ENCODE peak calls at places on chromosomes 2 and 18, in ten cellular contexts. P is astrocyte, U is left ventricle myocardium inferior, M is IMR-90, W is body of pancreas, D is heart left ventricle, G is stomach, B is OCI-LY7, F is PC-3, J is mammary epithelial cell. R is an unnamed sample. For H3K9me3, the result is how much of the 10 kb centered on the place peaks cover.

GRCh38 chr2:85628658-85629057 is 12.7 kb downstream of the USP39 start:
- DNase-seq in F (no peak), P (no peak), B (no peak), J (no peak), W (no peak), D (no peak), G (no peak), U (no peak), M (no peak), R (no peak)

GRCh38 chr2:11829324-11829946 is 83.0 kb downstream of the LPIN1 start:
- DNase-seq in J (peak), W (peak), M (peak), F (peak), D (peak), B (peak), U (peak), G (peak), P (peak), R (peak)

GRCh38 chr2:172970660-172971059 is 105.0 kb upstream of the MAP3K20 start:
- DNase-seq in U (no peak), D (no peak), W (no peak), J (peak), P (no peak), M (no peak), F (no peak), G (no peak), B (no peak), R (no peak)

GRCh38 chr18:13566941-13567762 is 159.2 kb downstream of the FAM210A start:
- DNase-seq in B (peak), F (no peak), U (peak), G (no peak), M (no peak), P (no peak), D (peak), J (peak), W (no peak), R (no peak)

GRCh38 chr18:13256444-13257305 is 38.1 kb downstream of the LDLRAD4 start:
- DNase-seq in G (no peak), W (no peak), M (no peak), B (no peak), D (no peak), F (no peak), J (no peak), P (no peak), U (no peak), R (no peak)

GRCh38 chr2:109719871-109720270 is 74.2 kb upstream of the RGPD5 start:
- DNase-seq in U (no peak), M (no peak), D (no peak), W (no peak), F (no peak), J (no peak), G (peak), P (no peak), B (no peak), R (no peak)

GRCh38 chr2:231068525-231069222 is 12.0 kb downstream of the PSMD1 start:
- DNase-seq in W (no peak), M (peak), B (no peak), G (no peak), J (peak), P (peak), F (peak), D (no peak), U (no peak), R (no peak)

GRCh38 chr18:69882965-69883668 is 64.6 kb downstream of the CD226 start:
- DNase-seq in F (no peak), W (no peak), B (peak), J (no peak), G (no peak), U (no peak), P (no peak), M (no peak), D (no peak), R (no peak)

GRCh38 chr2:205865794-205866490 is 183.6 kb downstream of the NRP2 start:
- DNase-seq in D (no peak), B (no peak), W (peak), P (peak), J (peak), G (no peak), U (no peak), F (peak), M (no peak), R (no peak)

GRCh38 chr2:198490748-198491147 is 686.4 kb downstream of the PLCL1 start:
- DNase-seq in G (no peak), M (no peak), B (no peak), P (no peak), F (no peak), D (no peak), J (no peak), U (no peak), W (no peak), R (no peak)

GRCh38 chr2:75592028-75592427 is 31.3 kb upstream of the EVA1A start:
- DNase-seq in D (no peak), G (no peak), M (peak), F (peak), B (no peak), P (peak), U (no peak), J (peak), W (peak), R (no peak)

GRCh38 chr2:78465707-78466106 is 559.8 kb upstream of the REG3G start:
- DNase-seq in J (no peak), B (no peak), P (no peak), M (no peak), F (peak), W (no peak), U (no peak), D (no peak), G (no peak), R (no peak)

GRCh38 chr2:238327751-238328150 is 7.4 kb downstream of the TRAF3IP1 start:
- DNase-seq in W (no peak), M (no peak), P (no peak), F (no peak), U (no peak), G (no peak), D (no peak), B (no peak), J (no peak), R (no peak)

GRCh38 chr2:241135737-241136136 is 13.5 kb downstream of the PASK start:
- DNase-seq in G (no peak), D (no peak), U (no peak), J (no peak), F (no peak), W (peak), M (no peak), B (no peak), P (no peak), R (peak)

GRCh38 chr2:1586946-1587840 is 157.1 kb downstream of the PXDN start:
- DNase-seq in M (no peak), F (peak), B (no peak), W (no peak), P (peak), U (no peak), J (peak), D (no peak), G (no peak), R (no peak)

GRCh38 chr2:169301596-169302330 is 60.6 kb downstream of the LRP2 start:
- DNase-seq in W (no peak), G (no peak), U (no peak), F (no peak), J (no peak), B (no peak), D (no peak), P (no peak), M (no peak), R (no peak)

GRCh38 chr2:238910751-238911351 is 63.0 kb downstream of the TWIST2 start:
- DNase-seq in U (no peak), F (peak), B (no peak), G (peak), W (peak), P (no peak), M (no peak), D (peak), J (peak), R (no peak)

GRCh38 chr2:216030210-216030609 is 16.9 kb upstream of the MREG start:
- DNase-seq in U (no peak), P (no peak), F (no peak), D (no peak), G (no peak), J (no peak), B (no peak), M (no peak), W (no peak), R (no peak)

GRCh38 chr2:96927420-96928171 is 57.7 kb upstream of the SEMA4C start:
- DNase-seq in J (peak), P (peak), M (no peak), B (no peak), G (peak), D (peak), F (peak), W (peak), U (peak), R (no peak)

GRCh38 chr2:213429516-213429915 is 145.3 kb downstream of the SPAG16 start:
- DNase-seq in D (no peak), F (peak), P (peak), W (no peak), B (no peak), M (peak), U (no peak), J (peak), G (no peak), R (no peak)

GRCh38 chr2:158776236-158776635 is 18.9 kb upstream of the DAPL1 start:
- DNase-seq in B (no peak), G (no peak), J (no peak), P (no peak), W (no peak), M (no peak), F (no peak), D (no peak), U (no peak), R (no peak)

GRCh38 chr18:7778181-7778580 is 211.1 kb downstream of the PTPRM start:
- DNase-seq in P (peak), J (no peak), B (no peak), M (peak), D (no peak), F (peak), G (no peak), U (no peak), W (no peak), R (no peak)

GRCh38 chr2:36366491-36367120 is 11.0 kb downstream of the CRIM1 start:
- DNase-seq in G (no peak), U (no peak), W (no peak), P (no peak), F (peak), J (no peak), B (no peak), M (no peak), D (no peak), R (no peak)

GRCh38 chr2:167471332-167471731 is 583.1 kb downstream of the XIRP2 start:
- DNase-seq in G (no peak), F (no peak), W (no peak), J (no peak), D (no peak), U (no peak), B (no peak), P (no peak), M (no peak), R (no peak)

GRCh38 chr18:58398648-58399398 is 230.1 kb downstream of the ALPK2 start:
- DNase-seq in D (no peak), U (no peak), J (no peak), M (no peak), F (no peak), G (no peak), P (no peak), W (no peak), B (no peak), R (peak)

GRCh38 chr2:164061129-164061746 is 325.4 kb upstream of the FIGN start:
- DNase-seq in U (no peak), B (peak), W (peak), F (peak), M (peak), J (peak), D (peak), P (no peak), G (peak), R (no peak)

GRCh38 chr2:203077458-203077857 is 62.8 kb downstream of the NBEAL1 start:
- DNase-seq in F (peak), M (peak), D (no peak), U (no peak), W (no peak), B (no peak), J (no peak), G (no peak), P (peak), R (no peak)

GRCh38 chr2:121234791-121235190 is 50.2 kb downstream of the TFCP2L1 start:
- DNase-seq in M (no peak), G (no peak), D (no peak), W (no peak), U (no peak), P (no peak), B (no peak), F (no peak), J (no peak), R (no peak)

GRCh38 chr18:32469190-32469611 is 1.5 kb downstream of the GAREM1 start:
- DNase-seq in M (peak), D (peak), G (peak), F (peak), W (peak), J (peak), U (peak), P (peak), B (peak), R (peak)

GRCh38 chr2:182319556-182319955 is 107.3 kb downstream of the PDE1A start:
- DNase-seq in P (peak), B (no peak), M (no peak), U (no peak), G (no peak), F (no peak), J (no peak), W (no peak), D (no peak), R (no peak)

GRCh38 chr2:231399853-231400667 is 4.5 kb downstream of the B3GNT7 start:
- DNase-seq in J (peak), W (peak), F (peak), U (peak), G (peak), D (peak), P (no peak), M (no peak), B (no peak), R (peak)

GRCh38 chr2:101361519-101361918 is 25.8 kb downstream of the CREG2 start:
- DNase-seq in W (no peak), F (peak), P (no peak), D (no peak), J (peak), U (no peak), B (no peak), G (no peak), M (no peak), R (no peak)

GRCh38 chr2:205141381-205141780 is 540.9 kb upstream of the NRP2 start:
- DNase-seq in D (no peak), W (no peak), B (no peak), J (no peak), F (no peak), M (no peak), U (no peak), G (no peak), P (no peak), R (no peak)

GRCh38 chr2:171630812-171631626 is 56.2 kb upstream of the DYNC1I2 start:
- DNase-seq in F (no peak), G (no peak), J (no peak), D (no peak), W (no peak), M (no peak), P (peak), B (peak), U (no peak), R (no peak)
- H3K4me3 ChIP-seq in F (no peak), G (no peak), J (no peak), D (no peak), W (no peak), M (no peak), P (no peak), B (no peak), U (no peak), R (no peak)

DNA sequence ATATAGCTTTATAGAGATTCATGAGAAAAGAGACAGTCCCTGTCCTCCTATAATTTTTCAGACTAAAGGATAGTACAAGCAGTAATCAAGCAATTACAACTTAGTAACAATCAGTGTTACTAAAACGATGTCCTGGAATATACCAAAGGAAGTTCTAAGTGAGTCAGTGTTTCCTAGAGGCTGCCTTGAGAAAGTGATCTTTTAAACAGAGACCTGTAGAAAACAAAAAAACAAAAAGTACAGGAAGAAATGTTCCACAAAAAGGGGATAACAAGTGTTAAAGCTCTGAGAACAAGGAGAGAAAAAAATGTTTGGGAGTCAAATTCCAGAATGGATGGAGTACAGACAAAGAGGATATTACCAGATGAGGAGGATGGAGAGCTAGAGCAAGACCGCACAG is 556.4 kb downstream of the ERBB4 start:
- DNase-seq in F (no peak), B (no peak), D (no peak), M (peak), P (no peak), G (no peak), W (no peak), J (no peak), U (no peak), R (no peak)
- TF ChIP-seq CTCF in F (no peak), B (no peak), D (no peak), M (no peak), P (no peak), G (no peak), W (no peak), J (no peak), U (no peak), R (no peak)

DNA sequence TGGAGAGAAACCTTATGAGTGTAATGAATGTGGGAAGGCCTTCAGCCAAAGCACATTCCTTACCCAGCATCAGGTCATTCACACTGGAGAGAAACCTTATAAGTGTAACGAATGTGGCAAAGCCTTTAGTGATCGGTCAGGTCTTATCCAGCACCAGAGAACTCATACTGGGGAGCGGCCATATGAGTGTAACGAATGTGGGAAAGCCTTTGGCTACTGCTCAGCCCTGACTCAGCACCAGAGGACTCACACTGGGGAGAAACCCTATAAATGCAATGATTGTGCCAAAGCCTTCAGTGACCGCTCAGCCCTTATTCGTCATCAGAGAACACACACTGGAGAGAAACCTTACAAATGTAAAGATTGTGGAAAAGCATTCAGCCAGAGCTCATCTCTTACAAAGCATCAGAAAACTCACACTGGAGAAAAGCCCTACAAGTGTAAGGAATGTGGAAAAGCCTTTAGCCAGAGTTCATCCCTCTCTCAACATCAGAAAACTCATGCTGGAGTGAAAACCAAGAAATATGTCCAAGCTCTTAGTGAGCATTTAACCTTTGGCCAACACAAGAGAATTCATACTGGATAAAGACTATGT is 7.8 kb downstream of the ZNF892 start:
- DNase-seq in B (no peak), W (no peak), G (no peak), P (no peak), U (no peak), M (no peak), D (no peak), J (no peak), F (no peak), R (no peak)
- H3K9me3 ChIP-seq in B (half or more), W (under half), G (half or more), P (half or more), U (half or more), M (half or more), D (half or more), J (half or more), F (half or more), R (half or more)

DNA sequence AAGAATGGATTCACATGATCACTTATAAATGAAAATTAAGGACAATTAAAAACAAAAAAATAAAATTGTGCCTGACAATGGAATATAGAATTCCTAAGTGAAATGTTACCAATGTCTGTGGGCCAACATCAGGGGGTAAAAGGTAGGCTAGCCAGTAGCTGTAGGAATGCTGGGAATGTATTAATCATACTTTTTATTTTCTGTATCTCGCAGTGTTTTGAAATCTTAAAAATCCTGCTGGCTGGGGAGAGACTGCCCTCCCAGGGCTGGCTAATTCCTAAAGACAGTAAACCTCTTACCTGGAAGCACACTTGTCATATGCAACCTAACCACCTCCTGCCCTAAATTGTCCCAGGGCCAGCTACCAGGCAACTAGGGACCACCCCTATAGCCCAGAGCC is 69.8 kb downstream of the REV1 start:
- DNase-seq in U (no peak), G (no peak), B (no peak), M (no peak), F (peak), W (no peak), J (no peak), P (peak), D (no peak), R (no peak)
- H3K4me3 ChIP-seq in U (no peak), G (no peak), B (no peak), M (no peak), F (no peak), W (no peak), J (no peak), P (no peak), D (no peak), R (no peak)

DNA sequence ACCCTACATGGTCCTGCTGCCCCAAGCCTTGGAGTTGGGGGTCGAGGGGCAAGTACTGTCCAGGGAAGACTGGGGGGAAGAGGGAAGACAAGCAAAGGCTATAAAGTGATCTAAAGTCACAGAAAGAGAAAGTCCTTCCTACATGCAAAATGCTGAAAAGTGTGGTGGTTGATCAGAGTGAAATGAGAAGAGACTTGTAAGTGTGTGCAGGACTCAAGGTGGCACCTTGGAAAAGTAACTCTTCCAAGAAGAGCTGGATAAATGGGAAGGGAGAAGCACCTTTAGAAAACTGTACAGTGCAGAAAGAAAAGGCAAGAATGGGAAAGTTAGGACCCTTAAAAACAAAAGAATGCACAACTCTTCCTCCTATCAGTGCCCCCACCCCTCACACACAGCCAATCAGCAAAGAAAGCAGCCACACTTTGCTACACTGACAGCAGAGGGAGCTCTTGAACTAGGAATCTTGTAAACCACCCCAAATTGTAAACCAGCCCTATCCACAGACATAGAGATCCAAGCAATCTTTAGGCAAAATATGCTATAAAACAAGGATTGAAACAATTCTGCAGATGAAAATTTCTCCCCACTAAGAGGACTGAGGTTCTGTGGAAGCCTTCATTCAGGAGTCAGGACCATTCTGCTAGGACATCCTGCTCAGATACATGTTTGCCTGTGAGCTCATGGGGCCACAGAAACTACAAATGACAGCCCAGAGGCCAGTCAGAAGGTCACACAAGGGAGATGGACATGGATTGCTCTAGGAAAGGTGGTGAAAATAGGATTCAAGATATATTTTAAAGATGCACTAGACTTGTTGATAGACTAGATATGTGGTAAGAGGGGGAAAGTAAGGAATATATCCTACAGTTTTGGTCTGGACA is 146.4 kb downstream of the FTCDNL1 start:
- DNase-seq in G (no peak), M (peak), P (no peak), F (peak), W (peak), J (peak), B (peak), U (no peak), D (no peak), R (no peak)
- TF ChIP-seq CTCF in G (no peak), M (peak), P (no peak), F (peak), W (peak), J (peak), B (peak), U (peak), D (peak), R (peak)

DNA sequence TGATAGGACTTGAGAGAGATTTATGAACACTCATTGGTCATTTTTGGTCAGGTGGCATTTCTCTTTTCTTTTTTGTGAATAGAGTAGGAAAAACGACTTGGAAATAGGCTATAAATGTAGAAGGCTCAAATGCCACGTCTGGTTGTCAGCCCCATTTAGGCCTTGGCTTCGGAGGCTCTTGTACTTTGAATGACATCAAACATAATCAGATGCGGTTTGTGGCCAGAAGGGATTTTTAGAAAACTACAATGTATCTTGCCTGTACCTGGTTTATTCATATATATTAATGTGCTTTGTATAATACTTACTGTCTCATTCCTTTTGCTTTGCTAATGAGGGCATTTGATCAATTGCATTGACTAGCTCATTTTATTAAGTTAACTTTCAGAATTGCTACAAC is 894.0 kb upstream of the CELF4 start:
- DNase-seq in F (no peak), B (no peak), U (no peak), D (no peak), M (no peak), J (no peak), P (no peak), G (no peak), W (no peak), R (no peak)
- H3K9me3 ChIP-seq in F (under half), B (under half), U (under half), D (under half), M (under half), J (under half), P (under half), G (under half), W (under half), R (under half)

R was measured in mucosa of descending colon.